ENCODE peak calls at places on chromosomes 2 and 18, in ten cellular contexts. A is stimulated activated CD4-positive, alpha-beta T cell treated with anti-CD3 and anti-CD28 coated beads, Interleukin-12 subunit alpha, Interleukin-12 subunit beta, amount 100 ng/mL, for 4 hours; W is NCI-H1092 treated with DMSO at 0.1 percent for 48 hours; G is iris pigment epithelial cell; Y is M059J; L is NCI-H1105 treated with DMSO at 0.1 percent for 48 hours; T is EH; S is astrocyte of the spinal cord; X is activated naive CD4-positive, alpha-beta T cell treated with anti-CD3 and anti-CD28 coated beads, Interleukin-2, amount 10 ng/mL, durations not matched to agents 7 days and 5 days; M is hepatocyte. U is an unnamed sample.

GRCh38 chr18:9734189-9734588 is 26.1 kb downstream of the RAB31 start:
- DNase-seq in A (no peak), W (no peak), G (no peak), Y (no peak), L (no peak), T (no peak), S (no peak), X (no peak), M (peak; percentile 64), U (no peak)

GRCh38 chr2:191657977-191658376 is 20.0 kb upstream of the NABP1 start:
- DNase-seq in A (no peak), W (no peak), G (peak; percentile 58), Y (peak; percentile 57), L (no peak), T (peak; percentile 78), S (peak; percentile 67), X (no peak), M (no peak), U (no peak)

GRCh38 chr2:168470188-168470879 is 14.3 kb downstream of the CERS6 start:
- DNase-seq in A (no peak), W (no peak), G (no peak), Y (no peak), L (no peak), T (peak; percentile 11), S (no peak), X (no peak), M (no peak), U (no peak)

GRCh38 chr2:148720501-148720998 is 76.0 kb downstream of the EPC2 start:
- DNase-seq in A (no peak), W (peak; percentile 60), G (peak; percentile 38), Y (no peak), L (peak; percentile 68), T (peak; percentile 18), S (peak; percentile 23), X (no peak), M (peak; percentile 6), U (no peak)

GRCh38 chr18:31648966-31649429 is 35.4 kb downstream of the B4GALT6 start:
- DNase-seq in A (no peak), W (no peak), G (peak; percentile 80), Y (peak; percentile 95), L (no peak), T (peak; percentile 13), S (peak; percentile 43), X (no peak), M (peak; percentile 77), U (no peak)

GRCh38 chr2:157764386-157764785 is 111.7 kb downstream of the ACVR1 start:
- DNase-seq in A (no peak), W (no peak), G (no peak), Y (no peak), L (no peak), T (no peak), S (no peak), X (no peak), M (no peak), U (no peak)

GRCh38 chr2:171109571-171109970 is 51.1 kb downstream of the TLK1 start:
- DNase-seq in A (no peak), W (no peak), G (no peak), Y (no peak), L (no peak), T (no peak), S (no peak), X (no peak), M (no peak), U (no peak)

GRCh38 chr2:64823794-64824193 is 165.4 kb upstream of the SLC1A4 start:
- DNase-seq in A (no peak), W (no peak), G (no peak), Y (no peak), L (no peak), T (no peak), S (no peak), X (no peak), M (no peak), U (no peak)

GRCh38 chr2:42046819-42047487 is 868 bp upstream of the PKDCC start:
- DNase-seq in A (peak; percentile 10), W (peak; percentile 32), G (peak; percentile 32), Y (no peak), L (peak; percentile 5), T (no peak), S (no peak), X (no peak), M (peak; percentile 80), U (no peak)

U was measured in 8988T.